ENCODE peak calls at places on chromosome 12, in six cellular contexts. G, Z, I, U, V and K are unnamed samples.

GRCh38 chr12:10540776-10541205 is 35.1 kb downstream of the EIF2S3B start:
- DNase-seq in I (no peak), G (no peak), V (no peak), U (no peak), Z (no peak), K (no peak)

GRCh38 chr12:125533434-125534029 is 468.3 kb downstream of the AACS start:
- DNase-seq in G (peak; percentile 53), U (peak; percentile 23), I (no peak), Z (no peak), V (peak; percentile 48), K (peak; percentile 46)

GRCh38 chr12:64169999-64170398 is 52.1 kb downstream of the KICS2 start:
- DNase-seq in U (no peak), G (no peak), I (no peak), V (no peak), Z (no peak), K (no peak)

GRCh38 chr12:10722502-10722904 is 620 bp downstream of the YBX3 start:
- DNase-seq in Z (peak; percentile 22), G (peak; percentile 48), V (peak; percentile 67), I (no peak), U (peak; percentile 43), K (peak; percentile 56)

GRCh38 chr12:108526482-108527234 is 11.6 kb downstream of the FICD start:
- DNase-seq in U (no peak), V (no peak), G (no peak), I (no peak), Z (no peak), K (no peak)

GRCh38 chr12:53231859-53232640 is at the start of gene RARG:
- DNase-seq in U (no peak), I (peak; percentile 30), G (no peak), V (peak; percentile 70), Z (peak; percentile 41), K (peak; percentile 42)

GRCh38 chr12:112419269-112420133 is 754 bp downstream of the PTPN11 start:
- DNase-seq in G (peak; percentile 74), I (no peak), U (no peak), V (peak; percentile 78), Z (no peak), K (peak; percentile 84)

GRCh38 chr12:68080577-68080976 is 79.0 kb downstream of the IFNG start:
- DNase-seq in U (no peak), V (no peak), G (no peak), I (no peak), Z (peak; percentile 29), K (no peak)

GRCh38 chr12:50749459-50749882 is 14.4 kb upstream of the ATF1 start:
- DNase-seq in V (no peak), U (no peak), Z (no peak), G (peak; percentile 10), I (no peak), K (no peak)

GRCh38 chr12:80472912-80473500 is 29.0 kb downstream of the PTPRQ start:
- DNase-seq in G (no peak), I (peak; percentile 29), V (no peak), U (no peak), Z (no peak), K (no peak)

GRCh38 chr12:68771223-68771925 is 25.4 kb downstream of the SLC35E3 start:
- DNase-seq in U (no peak), V (no peak), Z (no peak), G (no peak), I (no peak), K (no peak)